ENCODE peak calls at places on chromosomes 4 and X, in seven cellular contexts. C is HepG2; Q is IMR-90; B is mammary epithelial cell; K is left lung; W is mucosa of descending colon; Y is CD4-positive, CD25-positive, alpha-beta regulatory T cell. H is an unnamed sample.
A peak's percentile ranks its signal among the peaks of the same experiment; 100 is the strongest.

GRCh38 chr4:186074189-186074588 is 5.2 kb downstream of the TLR3 start:
- DNase-seq in W (no peak), B (no peak), K (no peak), Y (no peak), Q (no peak), C (no peak), H (no peak)

GRCh38 chr4:75530556-75531322 is 16.5 kb downstream of the THAP6 start:
- DNase-seq in Q (no peak), K (no peak), C (no peak), W (no peak), Y (no peak), B (no peak), H (no peak)

GRCh38 chr4:166460769-166461550 is 587.9 kb downstream of the TLL1 start:
- DNase-seq in B (peak; percentile 52), C (no peak), Y (no peak), K (no peak), W (no peak), Q (no peak), H (no peak)

GRCh38 chr4:145861331-145862318 is 77.0 kb downstream of the ZNF827 start:
- DNase-seq in W (no peak), C (no peak), Q (no peak), B (no peak), Y (no peak), K (no peak), H (no peak)

GRCh38 chr4:147769386-147769785 is 37.5 kb downstream of the ARHGAP10 start:
- DNase-seq in Q (no peak), Y (no peak), K (no peak), C (no peak), W (no peak), B (peak; percentile 67), H (no peak)

GRCh38 chrX:71164071-71164470 is 19.4 kb downstream of the NLGN3 start:
- DNase-seq in Q (no peak), K (no peak), Y (no peak), W (no peak), B (peak; percentile 25), C (no peak), H (no peak)

GRCh38 chrX:119072771-119073170 is at the start of gene CT47C1:
- DNase-seq in K (no peak), W (no peak), B (no peak), C (no peak), Q (no peak), Y (no peak), H (no peak)

GRCh38 chr4:71460368-71460767 is 121.5 kb downstream of the SLC4A4 start:
- DNase-seq in W (no peak), K (no peak), C (no peak), B (no peak), Y (no peak), Q (no peak), H (no peak)

GRCh38 chrX:153537526-153538295 is 20.3 kb downstream of the ATP2B3 start:
- DNase-seq in Q (no peak), K (no peak), Y (no peak), B (no peak), C (no peak), W (no peak), H (no peak)

GRCh38 chrX:153537080-153537479 is 19.6 kb downstream of the ATP2B3 start:
- DNase-seq in C (no peak), Q (no peak), K (no peak), W (no peak), Y (no peak), B (no peak), H (no peak)

GRCh38 chrX:153539171-153539978 is 21.9 kb downstream of the ATP2B3 start:
- DNase-seq in Q (peak; percentile 44), B (peak; percentile 30), W (peak; percentile 70), K (peak; percentile 86), Y (peak; percentile 28), C (peak; percentile 23), H (peak; percentile 80)

GRCh38 chrX:153538424-153538823 is 21.0 kb downstream of the ATP2B3 start:
- DNase-seq in Q (no peak), W (no peak), Y (no peak), C (no peak), B (no peak), K (no peak), H (no peak)

DNA sequence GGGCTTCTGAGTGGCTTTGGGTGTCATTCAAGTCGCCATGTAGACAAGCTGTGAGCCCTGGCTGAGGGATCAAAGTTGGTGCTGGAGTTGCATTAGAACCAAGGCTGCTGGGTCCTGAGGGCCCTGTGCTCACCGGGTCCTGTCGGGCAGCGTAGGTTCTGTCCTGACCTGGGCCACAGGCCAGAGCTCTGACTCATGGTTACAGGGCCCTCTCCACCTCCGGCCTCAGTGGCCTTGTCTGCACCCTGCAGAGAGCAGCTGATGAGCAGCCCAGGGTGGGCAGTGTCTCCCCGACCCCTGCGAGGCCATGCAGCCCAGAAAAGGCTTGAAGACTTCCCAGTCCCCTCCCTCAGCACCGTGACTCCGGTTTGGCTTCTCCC is 22.5 kb downstream of the ATP2B3 start:
- DNase-seq in B (no peak), K (no peak), Y (no peak), W (no peak), Q (no peak), C (no peak), H (no peak)
- H3K4me1 ChIP-seq in B (no peaks in the 10 kb centered on the region), K (no peaks in the 10 kb centered on the region), Y (no peaks in the 10 kb centered on the region), W (no peaks in the 10 kb centered on the region), Q (no peaks in the 10 kb centered on the region), C (peaks cover 11% of the 10 kb centered on the region), H (no peaks in the 10 kb centered on the region)

GRCh38 chrX:105820247-105820646 is 2.1 kb upstream of the NRK start:
- DNase-seq in Q (no peak), C (no peak), Y (no peak), B (no peak), K (no peak), W (no peak), H (no peak)
- H3K4me1 ChIP-seq in Q (no peaks in the 10 kb centered on the region), C (no peaks in the 10 kb centered on the region), Y (no peaks in the 10 kb centered on the region), B (no peaks in the 10 kb centered on the region), K (no peaks in the 10 kb centered on the region), W (no peaks in the 10 kb centered on the region), H (peaks cover 4% of the 10 kb centered on the region)

GRCh38 chr4:153467897-153468262 is 1.7 kb downstream of the TMEM131L start:
- DNase-seq in K (no peak), B (no peak), Q (no peak), W (no peak), C (no peak), Y (no peak), H (no peak)

GRCh38 chr4:153468587-153468986 is 2.4 kb downstream of the TMEM131L start:
- DNase-seq in Q (no peak), K (no peak), C (no peak), Y (no peak), W (no peak), B (no peak), H (no peak)

GRCh38 chr4:153466637-153467153 is 535 bp downstream of the TMEM131L start:
- DNase-seq in Y (no peak), Q (no peak), C (no peak), K (peak; percentile 85), B (no peak), W (peak; percentile 57), H (no peak)

GRCh38 chr4:153465922-153466636 is at the start of gene TMEM131L:
- DNase-seq in B (peak; percentile 64), Y (peak; percentile 73), K (peak; percentile 94), C (peak; percentile 29), W (peak; percentile 81), Q (peak; percentile 52), H (peak; percentile 74)

GRCh38 chr4:153467154-153467896 is 1.2 kb downstream of the TMEM131L start:
- DNase-seq in C (peak; percentile 52), K (peak; percentile 93), Y (peak; percentile 40), B (peak; percentile 64), Q (no peak), W (peak; percentile 85), H (no peak)
- H3K4me1 ChIP-seq in C (peaks cover 26% of the 10 kb centered on the region), K (peaks cover 3% of the 10 kb centered on the region), Y (peaks cover 57% of the 10 kb centered on the region), B (peaks cover 36% of the 10 kb centered on the region), Q (peaks cover 2% of the 10 kb centered on the region), W (peaks cover 32% of the 10 kb centered on the region), H (peaks cover 45% of the 10 kb centered on the region)

DNA sequence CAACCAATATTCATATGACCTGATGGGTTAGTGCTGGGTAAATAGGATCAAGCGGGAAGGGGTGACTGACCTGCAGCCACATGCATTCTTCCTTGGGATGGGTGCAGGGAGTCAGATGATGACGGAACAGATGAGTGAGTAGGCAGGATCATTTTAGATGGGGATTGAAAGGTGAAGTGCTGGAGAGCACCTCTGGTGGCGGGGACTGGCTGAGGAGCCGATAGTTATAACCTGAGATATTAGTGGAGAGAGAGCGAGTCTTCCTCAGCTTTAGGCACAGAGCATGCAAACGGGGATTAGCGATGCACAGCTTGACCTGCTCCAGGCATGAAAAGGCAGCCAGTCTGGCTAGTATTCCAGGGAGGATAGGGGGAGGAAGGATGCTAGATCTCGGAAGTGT is 99.1 kb downstream of the AFF1 start:
- DNase-seq in K (no peak), C (no peak), Y (no peak), W (no peak), Q (no peak), B (no peak), H (no peak)
- H3K4me1 ChIP-seq in K (peaks cover 47% of the 10 kb centered on the region), C (peaks cover 33% of the 10 kb centered on the region), Y (peaks cover 26% of the 10 kb centered on the region), W (peaks cover 32% of the 10 kb centered on the region), Q (peaks cover 31% of the 10 kb centered on the region), B (peaks cover 41% of the 10 kb centered on the region), H (peaks cover 98% of the 10 kb centered on the region)

DNA sequence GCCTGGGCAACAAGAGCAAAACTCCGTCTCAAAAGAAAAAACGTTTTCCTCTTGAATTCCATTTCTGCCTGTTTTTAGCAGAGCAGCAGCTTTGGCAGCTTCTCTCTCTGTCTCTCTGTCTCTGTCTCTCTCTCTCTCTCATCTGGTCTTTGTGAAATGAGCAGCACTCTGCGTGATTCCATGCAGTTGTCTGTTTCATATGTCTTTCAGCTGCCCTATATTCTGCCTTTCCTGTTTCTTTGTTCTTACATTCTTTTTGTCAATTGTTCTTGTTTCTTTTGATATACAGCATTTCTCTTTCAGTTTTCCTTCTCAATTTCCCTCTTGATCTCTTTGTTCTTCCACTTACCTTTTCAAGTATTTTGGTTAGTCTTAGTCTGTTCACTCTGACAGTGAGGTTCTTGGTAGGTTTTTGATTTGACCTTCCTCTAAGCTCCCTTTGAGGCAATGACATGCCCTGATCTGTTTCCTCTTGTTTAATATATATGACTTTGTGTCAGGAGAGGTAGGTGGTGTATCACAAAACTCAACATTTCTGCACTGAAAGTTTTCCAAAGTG is 20.4 kb downstream of the ZNF157 start:
- DNase-seq in C (no peak), W (no peak), B (no peak), Q (no peak), Y (no peak), K (no peak), H (no peak)
- H3K4me1 ChIP-seq in C (no peaks in the 10 kb centered on the region), W (no peaks in the 10 kb centered on the region), B (no peaks in the 10 kb centered on the region), Q (no peaks in the 10 kb centered on the region), Y (no peaks in the 10 kb centered on the region), K (no peaks in the 10 kb centered on the region), H (no peaks in the 10 kb centered on the region)

GRCh38 chr4:168848112-168848511 is 161.9 kb downstream of the CBR4 start:
- DNase-seq in C (peak; percentile 3), Y (no peak), Q (no peak), K (no peak), W (no peak), B (peak; percentile 47), H (no peak)
- H3K4me1 ChIP-seq in C (peaks cover 7% of the 10 kb centered on the region), Y (no peaks in the 10 kb centered on the region), Q (peaks cover 25% of the 10 kb centered on the region), K (peaks cover 17% of the 10 kb centered on the region), W (no peaks in the 10 kb centered on the region), B (peaks cover 48% of the 10 kb centered on the region), H (peaks cover 59% of the 10 kb centered on the region)

GRCh38 chr4:143381171-143382118 is 44.8 kb downstream of the GAB1 start:
- DNase-seq in W (peak; percentile 76), K (no peak), B (peak; percentile 81), Q (peak; percentile 93), Y (no peak), C (no peak), H (peak; percentile 83)
- H3K4me1 ChIP-seq in W (peaks cover 25% of the 10 kb centered on the region), K (peaks cover 35% of the 10 kb centered on the region), B (peaks cover 19% of the 10 kb centered on the region), Q (peaks cover 15% of the 10 kb centered on the region), Y (no peaks in the 10 kb centered on the region), C (peaks cover 53% of the 10 kb centered on the region), H (peaks cover 66% of the 10 kb centered on the region)